ENCODE peak calls at places on chromosomes 11 and 22, in ten cellular contexts. J is uterus, R is heart left ventricle, W is colonic mucosa, G is PC-3, S is tibial artery, F is stomach, B is cardiac muscle cell, Y is body of pancreas, D is H9. I is an unnamed sample.

GRCh38 chr11:67468835-67469811 is at the start of gene TMEM134:
- DNase-seq in J (peak; percentile 90), R (peak; percentile 95), W (peak; percentile 92), G (peak; percentile 92), S (peak; percentile 90), F (peak; percentile 94), B (peak; percentile 95), Y (peak; percentile 95), D (peak; percentile 94), I (peak; percentile 90)

GRCh38 chr22:28171713-28172112 is 252.7 kb upstream of the PITPNB start:
- DNase-seq in J (no peak), R (no peak), W (no peak), G (no peak), S (no peak), F (no peak), B (no peak), Y (no peak), D (no peak), I (no peak)

GRCh38 chr11:26188559-26188958 is 143.4 kb upstream of the ANO3 start:
- DNase-seq in J (no peak), R (no peak), W (no peak), G (no peak), S (no peak), F (no peak), B (no peak), Y (no peak), D (no peak), I (no peak)

GRCh38 chr22:35638408-35638807 is 9.8 kb upstream of the APOL6 start:
- DNase-seq in J (peak; percentile 91), R (peak; percentile 94), W (peak; percentile 67), G (no peak), S (peak; percentile 89), F (no peak), B (peak; percentile 24), Y (peak; percentile 46), D (no peak), I (no peak)

GRCh38 chr11:74725701-74726100 is 5.5 kb downstream of the CHRDL2 start:
- DNase-seq in J (peak; percentile 5), R (no peak), W (no peak), G (no peak), S (no peak), F (no peak), B (no peak), Y (no peak), D (no peak), I (no peak)

GRCh38 chr11:762421-763072 is 14.7 kb downstream of the GATD1 start:
- DNase-seq in J (no peak), R (no peak), W (peak; percentile 47), G (peak; percentile 81), S (no peak), F (peak; percentile 47), B (no peak), Y (no peak), D (peak; percentile 70), I (no peak)

GRCh38 chr22:17239156-17239701 is 20.0 kb upstream of the ADA2 start:
- DNase-seq in J (no peak), R (no peak), W (no peak), G (no peak), S (no peak), F (no peak), B (no peak), Y (no peak), D (no peak), I (no peak)

GRCh38 chr22:36775589-36775965 is 342 bp downstream of the IFT27 start:
- DNase-seq in J (peak; percentile 46), R (peak; percentile 48), W (peak; percentile 50), G (peak; percentile 7), S (peak; percentile 46), F (peak; percentile 44), B (peak; percentile 49), Y (peak; percentile 51), D (no peak), I (peak; percentile 39)

GRCh38 chr11:35088676-35089075 is 50.3 kb upstream of the CD44 start:
- DNase-seq in J (no peak), R (no peak), W (no peak), G (peak; percentile 57), S (no peak), F (no peak), B (no peak), Y (peak; percentile 69), D (no peak), I (peak; percentile 73)

GRCh38 chr22:21690401-21690801 is 24.6 kb downstream of the PPIL2 start:
- DNase-seq in J (no peak), R (no peak), W (no peak), G (no peak), S (no peak), F (no peak), B (no peak), Y (no peak), D (no peak), I (no peak)

GRCh38 chr22:36548606-36549005 is 19.6 kb upstream of the EIF3D start:
- DNase-seq in J (no peak), R (peak; percentile 40), W (no peak), G (no peak), S (peak; percentile 29), F (no peak), B (no peak), Y (no peak), D (peak; percentile 47), I (no peak)

GRCh38 chr11:117725048-117725734 is 71.8 kb downstream of the DSCAML1 start:
- DNase-seq in J (no peak), R (no peak), W (no peak), G (no peak), S (no peak), F (no peak), B (no peak), Y (no peak), D (no peak), I (no peak)

GRCh38 chr22:37186228-37186996 is 1.6 kb downstream of the C1QTNF6 start:
- DNase-seq in J (no peak), R (peak; percentile 18), W (no peak), G (peak; percentile 60), S (no peak), F (no peak), B (peak; percentile 69), Y (no peak), D (peak; percentile 66), I (no peak)

GRCh38 chr22:31081963-31082605 is 966 bp downstream of the SMTN start:
- DNase-seq in J (no peak), R (no peak), W (no peak), G (peak; percentile 69), S (no peak), F (no peak), B (no peak), Y (no peak), D (no peak), I (no peak)

DNA sequence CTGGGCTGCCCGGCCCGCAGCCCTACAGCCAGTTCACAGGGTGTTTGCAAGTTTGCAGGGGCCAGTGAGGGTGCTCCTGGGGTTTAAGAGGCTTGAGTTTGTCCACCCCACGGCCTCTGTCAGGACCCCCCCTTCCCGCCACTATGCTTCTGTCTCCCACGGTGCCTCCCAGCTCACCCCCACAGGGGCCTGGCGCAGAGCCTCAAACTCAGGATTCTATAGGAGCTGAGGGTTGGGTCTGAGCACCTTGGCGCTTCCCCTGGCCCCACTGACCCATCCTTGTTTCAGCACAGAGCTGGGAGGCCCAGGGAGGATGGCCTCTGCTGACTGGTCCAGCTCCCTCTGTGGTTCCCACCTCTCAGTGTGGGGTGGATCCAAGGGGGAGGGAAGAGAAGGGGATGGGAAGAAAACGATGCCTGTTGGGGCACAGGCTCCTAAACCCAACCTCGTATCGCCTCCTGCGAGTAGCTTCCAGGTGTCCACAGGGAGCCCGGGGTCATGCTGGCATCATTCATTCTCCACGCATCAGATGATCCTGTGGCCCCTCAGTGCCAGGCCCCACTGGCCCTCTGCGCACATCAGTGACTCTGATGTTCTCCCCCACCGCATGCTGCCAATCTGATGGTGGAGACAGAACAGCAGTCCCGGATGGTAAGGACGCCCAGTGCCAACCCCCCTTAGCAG is 5.0 kb downstream of the MYEOV start:
- DNase-seq in J (no peak), R (no peak), W (no peak), G (peak; percentile 62), S (no peak), F (no peak), B (no peak), Y (no peak), D (no peak), I (no peak)
- H3K4me1 ChIP-seq in J (no peaks in the 10 kb centered on the region), R (peaks cover 59% of the 10 kb centered on the region), W (peaks cover 36% of the 10 kb centered on the region), G (peaks cover 73% of the 10 kb centered on the region), S (peaks cover 10% of the 10 kb centered on the region), F (peaks cover 89% of the 10 kb centered on the region), B (no peaks in the 10 kb centered on the region), Y (peaks cover 32% of the 10 kb centered on the region), D (no peaks in the 10 kb centered on the region), I (no peaks in the 10 kb centered on the region)

DNA sequence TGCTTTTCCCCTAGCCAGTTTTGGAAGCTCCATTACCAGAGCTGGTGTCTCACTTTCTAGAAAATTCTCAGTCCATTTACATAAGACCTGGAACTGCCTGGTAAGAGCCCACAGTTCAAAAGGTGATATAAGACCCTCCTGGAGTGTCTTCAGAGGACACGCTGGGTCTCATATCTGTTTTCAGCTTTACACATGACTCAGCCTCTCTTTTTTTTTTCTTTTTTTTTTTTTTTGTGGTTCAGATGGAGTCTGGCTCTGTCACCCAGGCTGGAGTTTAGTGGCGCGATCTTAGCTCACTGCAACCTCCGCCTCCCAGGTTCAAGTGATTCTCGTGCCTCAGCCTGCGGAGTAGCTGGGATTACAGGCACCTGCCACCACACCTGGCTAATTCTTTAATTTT is 30.7 kb downstream of the WEE1 start:
- DNase-seq in J (no peak), R (no peak), W (no peak), G (no peak), S (no peak), F (no peak), B (no peak), Y (no peak), D (no peak), I (no peak)
- H3K4me1 ChIP-seq in J (no peaks in the 10 kb centered on the region), R (no peaks in the 10 kb centered on the region), W (no peaks in the 10 kb centered on the region), G (peaks cover 17% of the 10 kb centered on the region), S (no peaks in the 10 kb centered on the region), F (peaks cover 13% of the 10 kb centered on the region), B (no peaks in the 10 kb centered on the region), Y (peaks cover 4% of the 10 kb centered on the region), D (peaks cover 5% of the 10 kb centered on the region), I (no peaks in the 10 kb centered on the region)

GRCh38 chr22:41812805-41813545 is 12.5 kb downstream of the CCDC134 start:
- DNase-seq in J (no peak), R (no peak), W (no peak), G (no peak), S (no peak), F (no peak), B (no peak), Y (no peak), D (no peak), I (no peak)
- H3K4me1 ChIP-seq in J (no peaks in the 10 kb centered on the region), R (no peaks in the 10 kb centered on the region), W (no peaks in the 10 kb centered on the region), G (no peaks in the 10 kb centered on the region), S (no peaks in the 10 kb centered on the region), F (no peaks in the 10 kb centered on the region), B (peaks cover 7% of the 10 kb centered on the region), Y (no peaks in the 10 kb centered on the region), D (no peaks in the 10 kb centered on the region), I (no peaks in the 10 kb centered on the region)

DNA sequence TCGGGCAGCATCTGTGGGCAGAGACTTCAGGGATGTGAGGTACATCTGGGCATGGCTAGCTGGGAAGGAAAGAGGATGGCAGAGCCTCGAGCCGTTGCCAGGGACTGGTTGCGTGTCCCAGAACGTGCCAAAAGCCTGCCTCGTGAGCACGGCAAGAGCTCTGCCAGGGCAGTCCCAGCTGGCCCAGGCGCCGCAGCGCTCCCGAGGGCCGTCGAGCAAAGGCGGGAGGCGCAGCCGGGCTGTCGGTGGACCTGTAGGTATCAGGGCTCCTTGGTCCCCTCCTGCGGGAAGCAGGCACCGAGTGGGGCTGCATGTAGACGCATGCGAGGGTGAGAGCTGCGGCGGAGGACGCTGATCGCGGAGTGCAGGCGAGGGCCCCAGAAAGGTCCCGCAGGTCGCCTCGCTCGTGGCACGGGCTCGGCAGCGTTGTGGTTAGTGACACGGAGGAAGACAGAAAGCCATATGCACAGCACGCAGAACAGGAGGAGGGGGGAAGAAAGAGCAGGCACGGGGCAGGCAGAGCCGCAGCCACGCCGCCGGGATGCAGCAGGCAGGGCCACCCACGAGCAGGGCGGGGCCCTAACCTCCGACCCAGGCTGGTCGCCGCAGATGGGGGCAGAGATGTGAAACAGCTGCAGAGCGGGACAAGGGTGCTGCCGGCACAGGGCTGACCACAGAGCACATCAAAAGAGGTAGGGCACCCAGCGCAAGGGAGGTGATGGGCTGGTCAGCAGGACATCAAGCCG is 18.0 kb downstream of the LSP1 start:
- DNase-seq in J (no peak), R (peak; percentile 52), W (no peak), G (no peak), S (no peak), F (no peak), B (no peak), Y (peak; percentile 75), D (no peak), I (no peak)
- H3K4me1 ChIP-seq in J (no peaks in the 10 kb centered on the region), R (peaks cover 16% of the 10 kb centered on the region), W (no peaks in the 10 kb centered on the region), G (no peaks in the 10 kb centered on the region), S (no peaks in the 10 kb centered on the region), F (peaks cover 66% of the 10 kb centered on the region), B (no peaks in the 10 kb centered on the region), Y (peaks cover 16% of the 10 kb centered on the region), D (no peaks in the 10 kb centered on the region), I (no peaks in the 10 kb centered on the region)